ENCODE peak calls at places on chromosomes 4 and X, in ten cellular contexts. E is brain microvascular endothelial cell, U is body of pancreas, P is GM12878, I is tibial artery, C is mammary epithelial cell, Q is OCI-LY7, J is pancreas, O is lung, K is A549. T is an unnamed sample.

GRCh38 chrX:128601706-128602105 is 549.5 kb upstream of the ACTRT1 start:
- DNase-seq in E (no peak), U (no peak), P (no peak), I (no peak), C (no peak), Q (no peak), J (no peak), O (no peak), K (no peak), T (no peak)

GRCh38 chrX:39811391-39811790 is 286.4 kb downstream of the BCOR start:
- DNase-seq in E (no peak), U (peak), P (no peak), I (peak), C (no peak), Q (no peak), J (peak), O (no peak), K (no peak), T (peak)

GRCh38 chr4:82718067-82718935 is 80.3 kb downstream of the SCD5 start:
- DNase-seq in E (no peak), U (peak), P (no peak), I (peak), C (no peak), Q (no peak), J (no peak), O (peak), K (no peak), T (no peak)

GRCh38 chrX:74421181-74422028 is at the start of gene SLC16A2:
- DNase-seq in E (peak), U (peak), P (no peak), I (peak), C (peak), Q (no peak), J (peak), O (peak), K (peak), T (peak)

GRCh38 chr4:119729815-119730643 is 101.4 kb upstream of the PDE5A start:
- DNase-seq in E (peak), U (peak), P (no peak), I (peak), C (peak), Q (no peak), J (peak), O (no peak), K (peak), T (no peak)

GRCh38 chrX:2159393-2159792 is 341.4 kb downstream of the DHRSX start:
- DNase-seq in E (no peak), U (no peak), P (no peak), I (no peak), C (no peak), Q (no peak), J (no peak), O (no peak), K (no peak), T (no peak)

GRCh38 chr4:82431026-82431745 is 796 bp downstream of the ENOPH1 start:
- DNase-seq in E (peak), U (peak), P (no peak), I (peak), C (peak), Q (peak), J (peak), O (peak), K (peak), T (no peak)

GRCh38 chr4:171024720-171025303 is 788.4 kb upstream of the GALNTL6 start:
- DNase-seq in E (no peak), U (no peak), P (no peak), I (no peak), C (no peak), Q (no peak), J (no peak), O (no peak), K (no peak), T (no peak)

GRCh38 chrX:128622296-128622695 is 570.1 kb upstream of the ACTRT1 start:
- DNase-seq in E (no peak), U (no peak), P (no peak), I (no peak), C (no peak), Q (no peak), J (no peak), O (no peak), K (no peak), T (no peak)

GRCh38 chrX:20274121-20274520 is 7.4 kb upstream of the RPS6KA3 start:
- DNase-seq in E (no peak), U (no peak), P (no peak), I (no peak), C (no peak), Q (no peak), J (no peak), O (no peak), K (no peak), T (no peak)

GRCh38 chr4:149523039-149523438 is 292.6 kb downstream of the IQCM start:
- DNase-seq in E (no peak), U (no peak), P (no peak), I (no peak), C (no peak), Q (no peak), J (no peak), O (no peak), K (no peak), T (no peak)

GRCh38 chr4:5998333-5998936 is 19.8 kb downstream of the C4orf50 start:
- DNase-seq in E (peak), U (peak), P (no peak), I (peak), C (peak), Q (peak), J (peak), O (peak), K (peak), T (peak)

DNA sequence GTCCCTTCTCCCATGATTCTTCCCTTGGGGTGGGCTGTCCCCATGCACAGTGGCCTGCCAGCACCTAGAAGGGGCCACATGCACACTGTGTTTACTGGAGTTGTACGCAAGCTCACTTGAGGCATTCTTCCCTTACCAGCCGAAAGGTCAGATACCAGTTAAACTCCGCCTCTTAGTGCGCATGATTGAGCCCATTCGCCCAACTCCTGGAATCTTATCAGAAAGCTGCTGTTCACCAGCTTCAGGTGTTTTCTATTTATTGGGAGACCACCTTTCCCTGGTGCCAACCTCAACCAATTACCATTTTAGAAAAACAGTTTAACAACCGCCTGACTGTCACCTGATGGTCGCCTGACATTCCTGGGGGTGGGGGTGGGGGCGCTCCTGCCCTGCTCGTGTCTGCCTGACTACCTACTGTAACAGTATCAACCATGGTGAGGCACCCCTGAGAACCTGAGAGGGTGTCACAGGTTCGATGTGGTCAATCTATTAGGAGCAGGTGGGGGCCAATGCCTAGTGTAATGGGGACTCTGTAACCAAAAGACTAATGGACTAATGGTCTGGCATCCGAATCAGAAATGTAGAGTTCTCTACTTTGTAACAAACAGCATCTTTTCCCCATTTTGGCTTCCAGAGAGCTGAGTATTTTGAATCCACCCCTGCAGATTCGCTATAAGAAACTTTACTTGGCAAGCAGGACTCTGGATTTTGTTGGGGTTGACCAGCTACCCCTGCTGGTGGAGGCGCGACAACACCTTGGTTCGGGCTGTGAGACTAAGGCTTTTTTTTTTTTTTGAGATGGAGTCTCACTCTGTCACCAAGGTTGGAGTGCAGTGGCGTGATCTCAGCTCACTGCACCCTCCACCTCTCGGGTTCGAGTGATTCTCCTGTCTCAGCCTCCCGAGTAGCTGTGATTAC is 58.3 kb upstream of the ZNF157 start:
- DNase-seq in E (peak), U (peak), P (no peak), I (no peak), C (peak), Q (peak), J (peak), O (peak), K (peak), T (peak)
- TF ChIP-seq CTCF in E (peak), U (peak), P (peak), I (peak), C (peak), Q (peak), J (peak), O (peak), K (peak), T (peak)

GRCh38 chr4:107625503-107625902 is 94.5 kb downstream of the PAPSS1 start:
- DNase-seq in E (no peak), U (no peak), P (no peak), I (no peak), C (no peak), Q (no peak), J (no peak), O (no peak), K (no peak), T (no peak)
- H3K27ac ChIP-seq in E (no peak), U (no peak), P (no peak), I (no peak), C (no peak), Q (no peak), J (no peak), O (no peak), K (no peak), T (no peak)

DNA sequence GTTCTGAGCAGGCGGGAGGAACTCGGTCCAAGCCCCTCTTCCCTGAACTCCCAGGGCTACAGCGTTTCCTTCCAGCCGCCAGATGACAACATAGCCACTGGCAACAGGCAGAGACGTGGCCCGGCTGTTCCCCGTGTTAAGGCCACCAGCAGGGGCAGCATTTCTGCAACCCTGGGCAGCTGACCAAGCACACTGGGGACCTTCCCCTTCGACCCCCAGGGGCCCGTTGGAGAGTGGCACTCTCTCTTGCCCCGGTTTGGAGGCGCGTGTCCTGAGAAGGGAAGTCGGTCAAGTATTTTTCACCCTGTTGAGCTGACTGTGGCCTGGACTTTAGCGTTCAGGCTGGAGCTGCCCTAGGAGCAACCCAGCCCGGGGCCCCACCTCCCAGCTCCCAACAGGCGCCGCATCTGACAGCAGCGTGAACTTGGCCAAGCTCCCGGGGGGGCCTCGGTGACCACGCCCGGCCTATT is 37.6 kb downstream of the ZBTB49 start:
- DNase-seq in E (peak), U (peak), P (no peak), I (peak), C (no peak), Q (no peak), J (no peak), O (no peak), K (peak), T (peak)
- TF ChIP-seq CTCF in E (peak), U (peak), P (peak), I (no peak), C (no peak), Q (peak), J (no peak), O (no peak), K (no peak), T (peak)

GRCh38 chr4:126007142-126007541 is 692.4 kb downstream of the FAT4 start:
- DNase-seq in E (no peak), U (no peak), P (no peak), I (no peak), C (no peak), Q (no peak), J (no peak), O (no peak), K (no peak), T (no peak)
- H3K27ac ChIP-seq in E (no peak), U (no peak), P (no peak), I (no peak), C (no peak), Q (no peak), J (no peak), O (no peak), K (no peak), T (no peak)

DNA sequence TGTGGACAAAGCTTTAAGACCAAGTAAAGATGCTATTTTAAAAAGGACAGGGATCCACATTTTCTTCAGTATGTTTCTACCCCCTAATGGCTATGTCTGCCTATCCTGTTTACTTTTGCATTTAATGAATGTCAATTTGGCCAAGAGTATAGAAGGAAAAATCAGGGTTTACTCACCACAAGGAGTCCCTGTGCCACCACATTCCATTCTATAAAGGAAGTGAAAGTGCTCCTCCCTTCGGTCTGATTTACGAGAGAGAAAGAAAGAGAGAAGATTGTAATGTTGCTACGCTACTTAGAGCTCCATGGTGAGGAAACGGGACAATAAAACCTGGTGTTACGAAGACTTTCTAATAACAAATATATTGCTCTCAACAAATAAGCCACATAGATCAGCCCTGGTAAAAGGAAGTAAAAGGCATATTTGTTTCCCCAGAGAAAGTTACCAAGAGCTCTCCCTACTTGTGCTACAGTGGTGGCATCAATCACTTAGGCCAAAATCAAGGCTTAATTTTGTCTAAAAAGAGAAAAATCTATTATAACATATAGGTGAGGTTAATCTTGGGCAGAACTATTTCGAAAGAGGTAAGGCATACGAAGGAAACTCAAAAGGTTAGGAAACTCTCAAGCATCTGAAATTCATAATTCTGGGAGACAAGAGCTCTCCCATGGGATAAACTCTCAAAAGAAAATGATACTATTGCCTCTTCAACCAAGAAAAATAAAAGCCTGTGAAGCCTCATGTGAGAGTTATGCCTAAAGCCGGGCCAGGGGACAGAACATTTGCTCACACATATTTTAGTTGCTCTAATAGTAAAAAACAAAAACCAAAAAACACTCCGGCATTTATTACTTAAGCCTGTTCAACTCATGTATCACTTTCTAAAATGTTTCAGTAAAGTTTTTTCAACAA is 29.5 kb downstream of the TAPT1 start:
- DNase-seq in E (peak), U (no peak), P (peak), I (no peak), C (peak), Q (no peak), J (no peak), O (no peak), K (peak), T (peak)
- TF ChIP-seq CTCF in E (peak), U (peak), P (no peak), I (peak), C (peak), Q (no peak), J (no peak), O (peak), K (peak), T (peak)

GRCh38 chr4:185395956-185396723 is 416 bp upstream of the LRP2BP start:
- DNase-seq in E (peak), U (peak), P (peak), I (peak), C (peak), Q (peak), J (peak), O (peak), K (peak), T (peak)
- H3K27ac ChIP-seq in E (peak), U (peak), P (peak), I (peak), C (peak), Q (peak), J (peak), O (peak), K (peak), T (no peak)

T was measured in neural progenitor cell.